ENCODE peak calls at places on chromosomes 7 and 10, in five cellular contexts. F, V, S, B and Y are unnamed samples.

GRCh38 chr10:3140280-3140679 is 32.3 kb downstream of the PITRM1 start:
- DNase-seq in F (no peak), V (no peak), S (no peak), B (no peak), Y (no peak)

GRCh38 chr7:43508434-43508833 is 74.5 kb upstream of the STK17A start:
- DNase-seq in F (no peak), V (no peak), S (no peak), B (no peak), Y (no peak)

GRCh38 chr7:99472561-99473314 is at the start of gene ZNF789:
- DNase-seq in F (peak; percentile 97), V (peak; percentile 70), S (peak; percentile 94), B (peak; percentile 99), Y (peak; percentile 99)

GRCh38 chr10:69119896-69120295 is 4.1 kb upstream of the VPS26A start:
- DNase-seq in F (no peak), V (no peak), S (no peak), B (no peak), Y (no peak)

GRCh38 chr10:106175760-106176377 is 988.6 kb downstream of the SORCS1 start:
- DNase-seq in F (no peak), V (no peak), S (no peak), B (peak; percentile 4), Y (no peak)

GRCh38 chr10:24951201-24952145 is 933 bp downstream of the PRTFDC1 start:
- DNase-seq in F (peak; percentile 75), V (no peak), S (no peak), B (no peak), Y (peak; percentile 46)

GRCh38 chr10:62163024-62163423 is 105.6 kb downstream of the RTKN2 start:
- DNase-seq in F (no peak), V (no peak), S (no peak), B (no peak), Y (no peak)

GRCh38 chr7:33418251-33418701 is 288.9 kb downstream of the BBS9 start:
- DNase-seq in F (no peak), V (no peak), S (no peak), B (no peak), Y (no peak)

GRCh38 chr7:99409814-99410213 is 1.0 kb downstream of the BUD31 start:
- DNase-seq in F (no peak), V (no peak), S (no peak), B (no peak), Y (no peak)

GRCh38 chr7:93013471-93014061 is 104.2 kb downstream of the SAMD9 start:
- DNase-seq in F (no peak), V (no peak), S (no peak), B (no peak), Y (no peak)

GRCh38 chr7:85776691-85777363 is 590.0 kb upstream of the SEMA3D start:
- DNase-seq in F (no peak), V (no peak), S (no peak), B (no peak), Y (no peak)

GRCh38 chr10:8275911-8276310 is 221.4 kb downstream of the GATA3 start:
- DNase-seq in F (no peak), V (no peak), S (no peak), B (no peak), Y (no peak)

GRCh38 chr7:101108961-101109360 is 17.9 kb upstream of the SERPINE1 start:
- DNase-seq in F (no peak), V (no peak), S (no peak), B (no peak), Y (peak; percentile 67)

DNA sequence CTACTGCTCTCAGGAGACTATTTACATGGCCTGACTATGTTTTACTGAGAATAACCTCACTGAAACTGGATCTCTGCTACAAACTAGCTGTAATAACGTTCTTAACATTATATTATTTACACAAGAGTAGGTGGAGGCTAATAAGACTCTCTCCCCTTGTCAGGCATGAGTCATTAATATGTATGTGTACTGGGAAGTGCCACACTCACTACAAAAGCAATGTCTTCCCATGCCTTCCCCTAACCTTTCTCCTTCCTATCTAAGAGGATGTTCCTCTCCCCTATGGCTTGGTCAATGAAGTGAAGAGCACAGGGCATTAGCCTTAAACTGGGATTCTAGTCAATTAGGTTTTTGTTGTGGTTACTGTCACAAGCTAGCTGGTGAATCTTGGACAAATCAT is 147.9 kb downstream of the DGKB start:
- DNase-seq in F (no peak), V (no peak), S (no peak), B (no peak), Y (no peak)
- TF ChIP-seq HDAC2 in F (no peak), V (no peak), S (no peak), B (no peak), Y (no peak)

GRCh38 chr10:59553127-59553649 is 156.5 kb downstream of the SLC16A9 start:
- DNase-seq in F (no peak), V (no peak), S (no peak), B (no peak), Y (no peak)

GRCh38 chr10:59560161-59560560 is 149.5 kb downstream of the SLC16A9 start:
- DNase-seq in F (no peak), V (no peak), S (no peak), B (no peak), Y (no peak)

GRCh38 chr10:59558066-59558465 is 151.6 kb downstream of the SLC16A9 start:
- DNase-seq in F (no peak), V (no peak), S (no peak), B (no peak), Y (no peak)

GRCh38 chr10:59557642-59558041 is 152.0 kb downstream of the SLC16A9 start:
- DNase-seq in F (no peak), V (no peak), S (no peak), B (no peak), Y (no peak)

DNA sequence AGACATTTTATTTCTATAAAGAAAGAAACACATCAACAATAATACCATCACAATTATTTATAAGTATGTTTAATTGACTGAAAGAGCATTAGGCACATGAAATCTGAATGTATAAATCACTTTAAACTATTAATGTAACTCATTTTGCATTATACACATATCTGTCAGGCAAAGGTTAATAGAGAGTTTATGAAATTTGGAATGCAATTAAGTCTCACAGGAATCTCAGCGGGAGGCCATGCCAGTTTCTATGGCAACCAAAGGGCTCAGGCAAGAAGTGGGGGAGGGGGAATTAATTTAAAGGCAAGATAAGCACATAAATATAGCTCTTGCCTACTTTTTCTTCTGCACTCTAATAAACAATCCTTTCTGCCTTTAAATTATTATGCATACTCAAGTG is 152.6 kb downstream of the SLC16A9 start:
- DNase-seq in F (peak; percentile 66), V (no peak), S (no peak), B (peak; percentile 23), Y (no peak)
- TF ChIP-seq HDAC2 in F (no peak), V (no peak), S (no peak), B (no peak), Y (no peak)

DNA sequence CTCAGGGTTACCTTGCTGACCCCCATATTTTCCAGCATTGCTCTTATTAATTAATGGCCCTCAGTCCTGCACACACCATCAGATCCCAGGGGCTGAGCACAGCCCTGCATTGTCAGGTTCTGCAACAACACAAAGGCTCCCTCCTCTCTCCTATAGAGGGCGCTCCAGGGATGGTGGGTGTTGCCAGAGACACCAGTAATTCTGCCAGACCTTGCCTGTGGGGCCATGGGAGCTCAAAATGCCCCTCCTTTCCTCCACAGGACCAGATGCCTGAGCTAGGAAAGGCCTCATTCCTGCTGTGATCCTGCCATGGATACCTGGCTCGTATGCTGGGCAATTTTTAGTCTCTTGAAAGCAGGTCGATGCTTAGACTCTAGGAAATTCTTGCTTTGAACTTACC is 42.8 kb upstream of the PRSS58 start:
- DNase-seq in F (peak; percentile 86), V (no peak), S (no peak), B (peak; percentile 57), Y (no peak)
- TF ChIP-seq HDAC2 in F (no peak), V (no peak), S (no peak), B (no peak), Y (no peak)

GRCh38 chr10:114615600-114616007 is 42.5 kb downstream of the ABLIM1 start:
- DNase-seq in F (no peak), V (no peak), S (no peak), B (no peak), Y (no peak)
- TF ChIP-seq HDAC2 in F (no peak), V (no peak), S (no peak), B (no peak), Y (no peak)

GRCh38 chr10:101458869-101459268 is 104.9 kb downstream of the BTRC start:
- DNase-seq in F (no peak), V (no peak), S (no peak), B (no peak), Y (no peak)
- TF ChIP-seq HDAC2 in F (no peak), V (no peak), S (no peak), B (no peak), Y (no peak)

GRCh38 chr7:7504910-7505704 is 30.6 kb downstream of the COL28A1 start:
- DNase-seq in F (no peak), V (no peak), S (no peak), B (no peak), Y (no peak)
- TF ChIP-seq HDAC2 in F (no peak), V (no peak), S (no peak), B (no peak), Y (no peak)

DNA sequence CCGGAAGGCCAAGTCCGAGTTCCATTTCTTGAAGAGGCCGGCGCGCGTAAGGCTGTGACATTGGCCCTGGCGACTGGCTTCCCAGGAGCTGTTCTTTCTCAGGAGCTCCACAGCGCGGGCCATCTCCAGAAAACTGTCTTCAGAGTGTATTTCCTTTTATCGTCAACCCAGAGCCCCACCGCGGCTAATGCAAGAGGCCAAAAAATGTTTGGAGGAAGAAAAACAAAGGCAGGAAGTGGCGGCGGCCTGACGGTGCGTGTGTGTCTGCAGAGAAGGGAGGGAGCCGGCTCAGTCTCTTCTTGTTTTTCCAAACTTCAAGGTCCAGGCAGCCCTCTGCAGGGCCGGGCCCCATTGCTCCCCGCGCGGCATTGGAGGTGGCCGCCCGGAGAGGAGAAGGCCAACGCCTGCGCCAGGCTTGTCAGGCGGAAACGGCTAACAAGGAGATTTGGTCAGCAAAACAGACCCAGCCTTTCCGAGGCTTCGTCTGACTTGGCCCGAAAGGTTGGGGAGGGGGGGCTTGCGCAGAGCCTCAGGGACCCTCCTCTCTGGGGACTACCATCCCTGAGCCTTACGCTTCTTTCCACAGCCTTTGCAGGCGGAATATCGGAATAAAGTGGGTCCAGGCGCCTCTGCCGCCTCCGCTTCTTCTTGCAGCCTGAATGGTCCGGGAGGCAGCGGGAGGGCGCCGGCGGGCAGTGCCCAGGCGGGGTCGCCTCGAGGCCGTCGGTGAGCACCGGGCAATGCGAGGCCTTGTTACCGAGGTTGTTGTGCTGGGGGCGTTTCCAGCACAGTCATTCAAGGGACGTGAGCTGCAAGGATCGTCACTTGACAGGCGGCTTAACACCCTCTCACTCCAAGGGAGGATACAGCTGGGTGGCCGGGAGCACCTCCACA is 3.9 kb upstream of the HOXA11 start:
- DNase-seq in F (peak; percentile 68), V (no peak), S (no peak), B (no peak), Y (no peak)
- TF ChIP-seq HDAC2 in F (no peak), V (no peak), S (no peak), B (no peak), Y (no peak)

GRCh38 chr10:111211756-111212155 is 134.9 kb downstream of the ADRA2A start:
- DNase-seq in F (no peak), V (no peak), S (no peak), B (no peak), Y (no peak)
- TF ChIP-seq HDAC2 in F (no peak), V (no peak), S (no peak), B (no peak), Y (no peak)

GRCh38 chr10:94500063-94500462 is 45.5 kb upstream of the HELLS start:
- DNase-seq in F (no peak), V (no peak), S (peak; percentile 10), B (no peak), Y (no peak)
- TF ChIP-seq HDAC2 in F (no peak), V (no peak), S (no peak), B (no peak), Y (no peak)